ENCODE peak calls at places on chromosomes 7 and 10, in six cellular contexts. One of them, this sample, is unnamed. For H3K36me3, the result is how much of the 10 kb centered on the place peaks cover.

GRCh38 chr10:16989826-16990293 is 139.8 kb downstream of the CUBN start:
- DNase-seq in ascending aorta: no peak
- DNase-seq in uterus: no peak
- DNase-seq in stomach: no peak
- DNase-seq in upper lobe of right lung: no peak
- DNase-seq in left ventricle myocardium inferior: no peak
- DNase-seq in this sample: no peak

GRCh38 chr7:156661637-156662036 is 21.1 kb downstream of the RNF32 start:
- DNase-seq in upper lobe of right lung: no peak
- DNase-seq in uterus: no peak
- DNase-seq in ascending aorta: no peak
- DNase-seq in left ventricle myocardium inferior: no peak
- DNase-seq in stomach: no peak
- DNase-seq in this sample: no peak

GRCh38 chr7:48938539-48938938 is 14.2 kb downstream of the CDC14C start:
- DNase-seq in stomach: no peak
- DNase-seq in upper lobe of right lung: no peak
- DNase-seq in uterus: peak
- DNase-seq in left ventricle myocardium inferior: no peak
- DNase-seq in ascending aorta: no peak
- DNase-seq in this sample: peak

GRCh38 chr7:48158404-48158803 is 12.9 kb upstream of the ABCA13 start:
- DNase-seq in upper lobe of right lung: no peak
- DNase-seq in stomach: no peak
- DNase-seq in left ventricle myocardium inferior: no peak
- DNase-seq in uterus: no peak
- DNase-seq in ascending aorta: no peak
- DNase-seq in this sample: peak

GRCh38 chr7:151876112-151876898 is 610 bp downstream of the PRKAG2 start:
- DNase-seq in upper lobe of right lung: peak
- DNase-seq in ascending aorta: no peak
- DNase-seq in left ventricle myocardium inferior: peak
- DNase-seq in uterus: peak
- DNase-seq in stomach: peak
- DNase-seq in this sample: peak

GRCh38 chr7:2644514-2645273 is 12.9 kb downstream of the TTYH3 start:
- DNase-seq in left ventricle myocardium inferior: no peak
- DNase-seq in stomach: peak
- DNase-seq in upper lobe of right lung: no peak
- DNase-seq in ascending aorta: no peak
- DNase-seq in uterus: no peak
- DNase-seq in this sample: no peak

GRCh38 chr10:132572545-132572937 is 35.0 kb downstream of the INPP5A start:
- DNase-seq in upper lobe of right lung: no peak
- DNase-seq in stomach: no peak
- DNase-seq in ascending aorta: no peak
- DNase-seq in uterus: no peak
- DNase-seq in left ventricle myocardium inferior: no peak
- DNase-seq in this sample: peak

GRCh38 chr7:102834999-102835398 is 77.8 kb upstream of the LRRC17 start:
- DNase-seq in uterus: no peak
- DNase-seq in stomach: no peak
- DNase-seq in ascending aorta: no peak
- DNase-seq in upper lobe of right lung: no peak
- DNase-seq in left ventricle myocardium inferior: no peak
- DNase-seq in this sample: peak

GRCh38 chr10:125334545-125334944 is 174.2 kb upstream of the CTBP2 start:
- DNase-seq in uterus: no peak
- DNase-seq in ascending aorta: no peak
- DNase-seq in stomach: no peak
- DNase-seq in left ventricle myocardium inferior: no peak
- DNase-seq in upper lobe of right lung: no peak
- DNase-seq in this sample: no peak

GRCh38 chr7:24284699-24285506 is 913 bp downstream of the NPY start:
- DNase-seq in left ventricle myocardium inferior: no peak
- DNase-seq in uterus: no peak
- DNase-seq in ascending aorta: no peak
- DNase-seq in stomach: no peak
- DNase-seq in upper lobe of right lung: no peak
- DNase-seq in this sample: no peak

GRCh38 chr7:77563275-77563674 is 26.2 kb downstream of the PTPN12 start:
- DNase-seq in upper lobe of right lung: no peak
- DNase-seq in ascending aorta: no peak
- DNase-seq in stomach: no peak
- DNase-seq in left ventricle myocardium inferior: no peak
- DNase-seq in uterus: no peak
- DNase-seq in this sample: no peak

GRCh38 chr7:155145477-155146255 is 75.5 kb downstream of the HTR5A start:
- DNase-seq in upper lobe of right lung: no peak
- DNase-seq in left ventricle myocardium inferior: no peak
- DNase-seq in uterus: no peak
- DNase-seq in stomach: no peak
- DNase-seq in ascending aorta: no peak
- DNase-seq in this sample: no peak

GRCh38 chr7:101705327-101705726 is 76.2 kb upstream of the MYL10 start:
- DNase-seq in stomach: no peak
- DNase-seq in upper lobe of right lung: no peak
- DNase-seq in ascending aorta: no peak
- DNase-seq in uterus: no peak
- DNase-seq in left ventricle myocardium inferior: no peak
- DNase-seq in this sample: peak

GRCh38 chr10:121112618-121113384 is 261.6 kb downstream of the WDR11 start:
- DNase-seq in upper lobe of right lung: no peak
- DNase-seq in left ventricle myocardium inferior: no peak
- DNase-seq in ascending aorta: no peak
- DNase-seq in uterus: no peak
- DNase-seq in stomach: no peak
- DNase-seq in this sample: no peak

GRCh38 chr10:93806882-93807281 is 49.1 kb downstream of the LGI1 start:
- DNase-seq in upper lobe of right lung: no peak
- DNase-seq in uterus: no peak
- DNase-seq in ascending aorta: no peak
- DNase-seq in left ventricle myocardium inferior: no peak
- DNase-seq in stomach: no peak
- DNase-seq in this sample: peak

GRCh38 chr7:129574487-129574886 is 37.0 kb upstream of the NRF1 start:
- DNase-seq in stomach: no peak
- DNase-seq in left ventricle myocardium inferior: no peak
- DNase-seq in upper lobe of right lung: no peak
- DNase-seq in uterus: no peak
- DNase-seq in ascending aorta: no peak
- DNase-seq in this sample: peak

GRCh38 chr10:102450374-102451104 is 804 bp downstream of the C10orf95 start:
- DNase-seq in ascending aorta: no peak
- DNase-seq in upper lobe of right lung: peak
- DNase-seq in left ventricle myocardium inferior: peak
- DNase-seq in stomach: peak
- DNase-seq in uterus: peak
- DNase-seq in this sample: peak

GRCh38 chr7:94675356-94675755 is 19.4 kb upstream of the SGCE start:
- DNase-seq in ascending aorta: no peak
- DNase-seq in upper lobe of right lung: no peak
- DNase-seq in stomach: no peak
- DNase-seq in uterus: no peak
- DNase-seq in left ventricle myocardium inferior: no peak
- DNase-seq in this sample: no peak

GRCh38 chr10:3199488-3199887 is 26.9 kb upstream of the PITRM1 start:
- DNase-seq in ascending aorta: no peak
- DNase-seq in upper lobe of right lung: no peak
- DNase-seq in stomach: no peak
- DNase-seq in left ventricle myocardium inferior: no peak
- DNase-seq in uterus: no peak
- DNase-seq in this sample: no peak

GRCh38 chr7:148747274-148747673 is 48.6 kb downstream of the CUL1 start:
- DNase-seq in upper lobe of right lung: no peak
- DNase-seq in uterus: no peak
- DNase-seq in ascending aorta: no peak
- DNase-seq in left ventricle myocardium inferior: no peak
- DNase-seq in stomach: no peak
- DNase-seq in this sample: no peak

GRCh38 chr7:122143376-122143750 is 686 bp downstream of the AASS start:
- DNase-seq in left ventricle myocardium inferior: peak
- DNase-seq in stomach: peak
- DNase-seq in ascending aorta: no peak
- DNase-seq in upper lobe of right lung: no peak
- DNase-seq in uterus: peak
- DNase-seq in this sample: peak

GRCh38 chr7:156962897-156963296 is 13.4 kb downstream of the NOM1 start:
- DNase-seq in upper lobe of right lung: no peak
- DNase-seq in left ventricle myocardium inferior: no peak
- DNase-seq in stomach: no peak
- DNase-seq in ascending aorta: no peak
- DNase-seq in uterus: no peak
- DNase-seq in this sample: no peak

GRCh38 chr10:43892062-43892765 is 243.5 kb upstream of the ZNF32 start:
- DNase-seq in uterus: no peak
- DNase-seq in left ventricle myocardium inferior: no peak
- DNase-seq in stomach: no peak
- DNase-seq in upper lobe of right lung: no peak
- DNase-seq in ascending aorta: no peak
- DNase-seq in this sample: peak

GRCh38 chr10:122126763-122127659 is 138.0 kb downstream of the TACC2 start:
- DNase-seq in ascending aorta: no peak
- DNase-seq in left ventricle myocardium inferior: no peak
- DNase-seq in upper lobe of right lung: no peak
- DNase-seq in uterus: peak
- DNase-seq in stomach: no peak
- DNase-seq in this sample: peak

GRCh38 chr7:37493123-37493522 is 44.5 kb upstream of the ELMO1 start:
- DNase-seq in uterus: no peak
- DNase-seq in upper lobe of right lung: no peak
- DNase-seq in ascending aorta: no peak
- DNase-seq in stomach: no peak
- DNase-seq in left ventricle myocardium inferior: no peak
- DNase-seq in this sample: no peak

GRCh38 chr10:78203915-78204818 is 170.5 kb downstream of the RPS24 start:
- DNase-seq in upper lobe of right lung: no peak
- DNase-seq in left ventricle myocardium inferior: peak
- DNase-seq in stomach: no peak
- DNase-seq in uterus: peak
- DNase-seq in ascending aorta: no peak
- DNase-seq in this sample: no peak

GRCh38 chr10:74377476-74377875 is 226.5 kb downstream of the ADK start:
- DNase-seq in left ventricle myocardium inferior: no peak
- DNase-seq in upper lobe of right lung: no peak
- DNase-seq in uterus: no peak
- DNase-seq in ascending aorta: no peak
- DNase-seq in stomach: no peak
- DNase-seq in this sample: no peak

GRCh38 chr10:3500408-3500856 is 284.6 kb downstream of the KLF6 start:
- DNase-seq in left ventricle myocardium inferior: peak
- DNase-seq in stomach: no peak
- DNase-seq in uterus: no peak
- DNase-seq in ascending aorta: no peak
- DNase-seq in upper lobe of right lung: peak
- DNase-seq in this sample: peak

GRCh38 chr7:74040101-74040790 is 12.3 kb downstream of the ELN start:
- DNase-seq in ascending aorta: no peak
- DNase-seq in upper lobe of right lung: no peak
- DNase-seq in left ventricle myocardium inferior: no peak
- DNase-seq in uterus: no peak
- DNase-seq in stomach: no peak
- DNase-seq in this sample: no peak
- H3K36me3 ChIP-seq in ascending aorta: half or more
- H3K36me3 ChIP-seq in upper lobe of right lung: under half
- H3K36me3 ChIP-seq in left ventricle myocardium inferior: under half
- H3K36me3 ChIP-seq in uterus: under half
- H3K36me3 ChIP-seq in stomach: half or more
- H3K36me3 ChIP-seq in this sample: under half

GRCh38 chr7:73810991-73811360 is 19.8 kb upstream of the CLDN4 start:
- DNase-seq in stomach: peak
- DNase-seq in uterus: no peak
- DNase-seq in left ventricle myocardium inferior: no peak
- DNase-seq in ascending aorta: no peak
- DNase-seq in upper lobe of right lung: peak
- DNase-seq in this sample: no peak

GRCh38 chr7:73809454-73810090 is 21.2 kb upstream of the CLDN4 start:
- DNase-seq in stomach: no peak
- DNase-seq in uterus: no peak
- DNase-seq in left ventricle myocardium inferior: no peak
- DNase-seq in ascending aorta: no peak
- DNase-seq in upper lobe of right lung: peak
- DNase-seq in this sample: peak

GRCh38 chr7:73811760-73812168 is 19.0 kb upstream of the CLDN4 start:
- DNase-seq in upper lobe of right lung: peak
- DNase-seq in ascending aorta: no peak
- DNase-seq in stomach: peak
- DNase-seq in left ventricle myocardium inferior: peak
- DNase-seq in uterus: peak
- DNase-seq in this sample: peak

GRCh38 chr7:73815436-73815835 is 15.4 kb upstream of the CLDN4 start:
- DNase-seq in stomach: no peak
- DNase-seq in uterus: no peak
- DNase-seq in left ventricle myocardium inferior: no peak
- DNase-seq in upper lobe of right lung: peak
- DNase-seq in ascending aorta: no peak
- DNase-seq in this sample: no peak

GRCh38 chr7:73812996-73813395 is 17.8 kb upstream of the CLDN4 start:
- DNase-seq in ascending aorta: no peak
- DNase-seq in upper lobe of right lung: no peak
- DNase-seq in stomach: no peak
- DNase-seq in uterus: no peak
- DNase-seq in left ventricle myocardium inferior: no peak
- DNase-seq in this sample: no peak
- TF ChIP-seq CTCF in ascending aorta: no peak
- TF ChIP-seq CTCF in upper lobe of right lung: no peak
- TF ChIP-seq CTCF in stomach: no peak
- TF ChIP-seq CTCF in uterus: no peak
- TF ChIP-seq CTCF in left ventricle myocardium inferior: no peak
- TF ChIP-seq CTCF in this sample: no peak

DNA sequence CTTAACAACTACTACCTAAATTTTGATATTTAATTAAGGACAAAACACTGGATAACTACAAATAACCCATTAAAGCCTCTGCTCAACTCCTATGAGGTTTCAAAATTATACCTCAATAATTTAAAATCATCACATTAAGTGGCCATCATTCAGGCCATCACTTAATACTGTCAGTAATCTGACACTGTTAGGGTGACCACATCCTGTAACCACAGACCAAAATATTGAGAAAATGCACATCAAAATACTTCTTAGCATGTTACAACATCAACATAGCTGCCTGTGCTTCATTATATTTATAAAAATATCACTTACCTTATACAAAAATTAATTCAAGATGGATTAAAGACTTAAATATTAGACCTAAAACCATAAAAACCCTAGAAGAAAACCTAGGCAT is 23.3 kb downstream of the SEM1 start:
- DNase-seq in upper lobe of right lung: no peak
- DNase-seq in left ventricle myocardium inferior: no peak
- DNase-seq in uterus: no peak
- DNase-seq in ascending aorta: no peak
- DNase-seq in stomach: no peak
- DNase-seq in this sample: peak
- H3K36me3 ChIP-seq in upper lobe of right lung: under half
- H3K36me3 ChIP-seq in left ventricle myocardium inferior: under half
- H3K36me3 ChIP-seq in uterus: under half
- H3K36me3 ChIP-seq in ascending aorta: under half
- H3K36me3 ChIP-seq in stomach: under half
- H3K36me3 ChIP-seq in this sample: under half

GRCh38 chr10:15146366-15146765 is 22.1 kb downstream of the NMT2 start:
- DNase-seq in ascending aorta: no peak
- DNase-seq in uterus: no peak
- DNase-seq in upper lobe of right lung: no peak
- DNase-seq in left ventricle myocardium inferior: no peak
- DNase-seq in stomach: no peak
- DNase-seq in this sample: no peak
- TF ChIP-seq CTCF in ascending aorta: no peak
- TF ChIP-seq CTCF in uterus: no peak
- TF ChIP-seq CTCF in upper lobe of right lung: no peak
- TF ChIP-seq CTCF in left ventricle myocardium inferior: no peak
- TF ChIP-seq CTCF in stomach: no peak
- TF ChIP-seq CTCF in this sample: no peak